ENCODE peak calls at places on chromosomes 12 and 14, in six cellular contexts. One of them, this sample, is unnamed.

GRCh38 chr14:61662437-61663311 is 32.6 kb upstream of the HIF1A start:
- DNase-seq in mesendoderm: peak; percentile 68
- DNase-seq in neural progenitor cell: peak; percentile 4
- DNase-seq in stomach: peak; percentile 35
- DNase-seq in pancreas: no peak
- DNase-seq in HL-60: peak; percentile 70
- DNase-seq in this sample: peak; percentile 61

GRCh38 chr14:102206901-102207300 is 67.2 kb downstream of the WDR20 start:
- DNase-seq in mesendoderm: no peak
- DNase-seq in neural progenitor cell: peak; percentile 30
- DNase-seq in stomach: peak; percentile 24
- DNase-seq in pancreas: no peak
- DNase-seq in HL-60: no peak
- DNase-seq in this sample: no peak

GRCh38 chr12:123763093-123763492 is 992 bp downstream of the DNAH10 start:
- DNase-seq in mesendoderm: peak; percentile 79
- DNase-seq in neural progenitor cell: peak; percentile 5
- DNase-seq in stomach: no peak
- DNase-seq in pancreas: no peak
- DNase-seq in HL-60: no peak
- DNase-seq in this sample: no peak

GRCh38 chr14:30874999-30875787 is 834 bp downstream of the COCH start:
- DNase-seq in mesendoderm: peak; percentile 53
- DNase-seq in neural progenitor cell: peak; percentile 50
- DNase-seq in stomach: no peak
- DNase-seq in pancreas: peak; percentile 71
- DNase-seq in HL-60: no peak
- DNase-seq in this sample: no peak

GRCh38 chr12:30329281-30329680 is 366.4 kb downstream of the IPO8 start:
- DNase-seq in mesendoderm: no peak
- DNase-seq in neural progenitor cell: no peak
- DNase-seq in stomach: no peak
- DNase-seq in pancreas: no peak
- DNase-seq in HL-60: no peak
- DNase-seq in this sample: peak; percentile 12

GRCh38 chr14:58626441-58626840 is 11.3 kb upstream of the DACT1 start:
- DNase-seq in mesendoderm: no peak
- DNase-seq in neural progenitor cell: no peak
- DNase-seq in stomach: no peak
- DNase-seq in pancreas: no peak
- DNase-seq in HL-60: no peak
- DNase-seq in this sample: peak; percentile 46

GRCh38 chr14:32524609-32525391 is 195.7 kb downstream of the AKAP6 start:
- DNase-seq in mesendoderm: no peak
- DNase-seq in neural progenitor cell: no peak
- DNase-seq in stomach: no peak
- DNase-seq in pancreas: no peak
- DNase-seq in HL-60: no peak
- DNase-seq in this sample: peak; percentile 57

GRCh38 chr14:67446371-67447032 is 34.5 kb upstream of the PLEK2 start:
- DNase-seq in mesendoderm: no peak
- DNase-seq in neural progenitor cell: no peak
- DNase-seq in stomach: no peak
- DNase-seq in pancreas: peak; percentile 48
- DNase-seq in HL-60: no peak
- DNase-seq in this sample: peak; percentile 14

GRCh38 chr14:56117765-56118610 is at the start of gene PELI2:
- DNase-seq in mesendoderm: peak; percentile 87
- DNase-seq in neural progenitor cell: peak; percentile 87
- DNase-seq in stomach: peak; percentile 86
- DNase-seq in pancreas: peak; percentile 94
- DNase-seq in HL-60: peak; percentile 79
- DNase-seq in this sample: peak; percentile 92

GRCh38 chr14:68576031-68576430 is 216.8 kb downstream of the ZFP36L1 start:
- DNase-seq in mesendoderm: no peak
- DNase-seq in neural progenitor cell: no peak
- DNase-seq in stomach: no peak
- DNase-seq in pancreas: no peak
- DNase-seq in HL-60: no peak
- DNase-seq in this sample: no peak

GRCh38 chr14:34018564-34019244 is 67.8 kb upstream of the EGLN3 start:
- DNase-seq in mesendoderm: no peak
- DNase-seq in neural progenitor cell: no peak
- DNase-seq in stomach: no peak
- DNase-seq in pancreas: no peak
- DNase-seq in HL-60: no peak
- DNase-seq in this sample: peak; percentile 8

GRCh38 chr14:80455031-80455430 is 243.7 kb upstream of the DIO2 start:
- DNase-seq in mesendoderm: no peak
- DNase-seq in neural progenitor cell: no peak
- DNase-seq in stomach: no peak
- DNase-seq in pancreas: no peak
- DNase-seq in HL-60: no peak
- DNase-seq in this sample: no peak

GRCh38 chr12:93089805-93090569 is 160.9 kb upstream of the EEA1 start:
- DNase-seq in mesendoderm: no peak
- DNase-seq in neural progenitor cell: no peak
- DNase-seq in stomach: no peak
- DNase-seq in pancreas: no peak
- DNase-seq in HL-60: peak; percentile 79
- DNase-seq in this sample: peak; percentile 63

GRCh38 chr14:49220492-49220891 is 365.7 kb downstream of the RPS29 start:
- DNase-seq in mesendoderm: no peak
- DNase-seq in neural progenitor cell: peak; percentile 2
- DNase-seq in stomach: no peak
- DNase-seq in pancreas: no peak
- DNase-seq in HL-60: no peak
- DNase-seq in this sample: no peak

GRCh38 chr14:50666772-50667490 is 1.2 kb downstream of the SAV1 start:
- DNase-seq in mesendoderm: peak; percentile 85
- DNase-seq in neural progenitor cell: peak; percentile 71
- DNase-seq in stomach: peak; percentile 50
- DNase-seq in pancreas: no peak
- DNase-seq in HL-60: peak; percentile 11
- DNase-seq in this sample: peak; percentile 83

GRCh38 chr14:30243157-30243556 is 315.5 kb upstream of the PRKD1 start:
- DNase-seq in mesendoderm: no peak
- DNase-seq in neural progenitor cell: no peak
- DNase-seq in stomach: no peak
- DNase-seq in pancreas: no peak
- DNase-seq in HL-60: no peak
- DNase-seq in this sample: no peak

GRCh38 chr14:102951034-102951433 is 28.6 kb downstream of the AMN start:
- DNase-seq in mesendoderm: no peak
- DNase-seq in neural progenitor cell: no peak
- DNase-seq in stomach: no peak
- DNase-seq in pancreas: no peak
- DNase-seq in HL-60: no peak
- DNase-seq in this sample: no peak

GRCh38 chr12:68977335-68977734 is 44.4 kb upstream of the CPM start:
- DNase-seq in mesendoderm: no peak
- DNase-seq in neural progenitor cell: no peak
- DNase-seq in stomach: no peak
- DNase-seq in pancreas: no peak
- DNase-seq in HL-60: no peak
- DNase-seq in this sample: no peak

GRCh38 chr12:116267948-116268347 is 9.5 kb downstream of the MED13L start:
- DNase-seq in mesendoderm: peak; percentile 54
- DNase-seq in neural progenitor cell: no peak
- DNase-seq in stomach: no peak
- DNase-seq in pancreas: no peak
- DNase-seq in HL-60: no peak
- DNase-seq in this sample: no peak

GRCh38 chr12:115450017-115450416 is 766.0 kb upstream of the TBX3 start:
- DNase-seq in mesendoderm: peak; percentile 93
- DNase-seq in neural progenitor cell: no peak
- DNase-seq in stomach: no peak
- DNase-seq in pancreas: no peak
- DNase-seq in HL-60: no peak
- DNase-seq in this sample: no peak

GRCh38 chr12:44603701-44604100 is 272.4 kb downstream of the NELL2 start:
- DNase-seq in mesendoderm: no peak
- DNase-seq in neural progenitor cell: peak; percentile 79
- DNase-seq in stomach: no peak
- DNase-seq in pancreas: no peak
- DNase-seq in HL-60: no peak
- DNase-seq in this sample: no peak

GRCh38 chr14:41034969-41035368 is 571.7 kb upstream of the LRFN5 start:
- DNase-seq in mesendoderm: no peak
- DNase-seq in neural progenitor cell: no peak
- DNase-seq in stomach: no peak
- DNase-seq in pancreas: no peak
- DNase-seq in HL-60: no peak
- DNase-seq in this sample: no peak

GRCh38 chr12:113002676-113003075 is 24.4 kb downstream of the OAS2 start:
- DNase-seq in mesendoderm: no peak
- DNase-seq in neural progenitor cell: no peak
- DNase-seq in stomach: no peak
- DNase-seq in pancreas: no peak
- DNase-seq in HL-60: no peak
- DNase-seq in this sample: no peak

GRCh38 chr14:103488960-103489359 is 33.7 kb downstream of the CKB start:
- DNase-seq in mesendoderm: no peak
- DNase-seq in neural progenitor cell: no peak
- DNase-seq in stomach: no peak
- DNase-seq in pancreas: no peak
- DNase-seq in HL-60: no peak
- DNase-seq in this sample: peak; percentile 55

GRCh38 chr12:81167694-81168093 is 89.8 kb downstream of the ACSS3 start:
- DNase-seq in mesendoderm: peak; percentile 91
- DNase-seq in neural progenitor cell: no peak
- DNase-seq in stomach: no peak
- DNase-seq in pancreas: no peak
- DNase-seq in HL-60: no peak
- DNase-seq in this sample: no peak

GRCh38 chr12:47032644-47033043 is 46.8 kb upstream of the PCED1B start:
- DNase-seq in mesendoderm: peak; percentile 68
- DNase-seq in neural progenitor cell: peak; percentile 59
- DNase-seq in stomach: no peak
- DNase-seq in pancreas: no peak
- DNase-seq in HL-60: peak; percentile 16
- DNase-seq in this sample: peak; percentile 84

GRCh38 chr14:84225243-84225642 is 1304.7 kb upstream of the FLRT2 start:
- DNase-seq in mesendoderm: no peak
- DNase-seq in neural progenitor cell: no peak
- DNase-seq in stomach: no peak
- DNase-seq in pancreas: no peak
- DNase-seq in HL-60: no peak
- DNase-seq in this sample: peak; percentile 65

GRCh38 chr12:72273851-72274284 is 1.7 kb downstream of the TRHDE start:
- DNase-seq in mesendoderm: peak; percentile 19
- DNase-seq in neural progenitor cell: no peak
- DNase-seq in stomach: no peak
- DNase-seq in pancreas: peak; percentile 81
- DNase-seq in HL-60: no peak
- DNase-seq in this sample: no peak

GRCh38 chr12:72275551-72275950 is 3.4 kb downstream of the TRHDE start:
- DNase-seq in mesendoderm: no peak
- DNase-seq in neural progenitor cell: no peak
- DNase-seq in stomach: no peak
- DNase-seq in pancreas: no peak
- DNase-seq in HL-60: no peak
- DNase-seq in this sample: no peak

GRCh38 chr12:72276212-72276865 is 4.2 kb downstream of the TRHDE start:
- DNase-seq in mesendoderm: no peak
- DNase-seq in neural progenitor cell: no peak
- DNase-seq in stomach: no peak
- DNase-seq in pancreas: no peak
- DNase-seq in HL-60: no peak
- DNase-seq in this sample: no peak

GRCh38 chr12:72273499-72273837 is 1.3 kb downstream of the TRHDE start:
- DNase-seq in mesendoderm: no peak
- DNase-seq in neural progenitor cell: peak; percentile 15
- DNase-seq in stomach: no peak
- DNase-seq in pancreas: peak; percentile 67
- DNase-seq in HL-60: no peak
- DNase-seq in this sample: no peak

DNA sequence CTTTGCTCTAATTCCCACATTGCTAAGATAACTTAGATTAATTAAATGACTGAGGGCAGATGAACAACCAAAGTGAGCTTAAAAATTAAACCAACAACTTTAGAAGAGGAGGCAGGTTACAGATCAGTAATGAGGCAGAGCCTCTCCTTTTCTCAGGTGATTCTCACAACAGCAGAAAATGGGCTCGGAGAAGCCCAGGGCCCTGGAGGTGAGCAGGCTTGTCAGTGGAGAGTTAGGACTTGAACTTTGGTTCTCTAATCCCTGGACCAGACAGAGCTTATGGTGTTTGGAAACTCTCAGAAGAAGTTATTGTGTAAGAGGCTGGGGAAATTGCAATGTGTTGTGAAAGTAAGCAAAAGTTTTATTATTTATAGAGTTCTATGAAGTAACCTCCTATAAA is 2.8 kb downstream of the TRHDE start:
- DNase-seq in mesendoderm: no peak
- DNase-seq in neural progenitor cell: no peak
- DNase-seq in stomach: no peak
- DNase-seq in pancreas: peak; percentile 57
- DNase-seq in HL-60: no peak
- DNase-seq in this sample: peak; percentile 95
- H3K27me3 ChIP-seq in mesendoderm: peaks cover 6% of the 10 kb centered on the region
- H3K27me3 ChIP-seq in neural progenitor cell: peaks cover 69% of the 10 kb centered on the region
- H3K27me3 ChIP-seq in stomach: peaks cover 62% of the 10 kb centered on the region
- H3K27me3 ChIP-seq in pancreas: no peaks in the 10 kb centered on the region
- H3K27me3 ChIP-seq in HL-60: peaks cover 43% of the 10 kb centered on the region
- H3K27me3 ChIP-seq in this sample: peaks cover 17% of the 10 kb centered on the region

DNA sequence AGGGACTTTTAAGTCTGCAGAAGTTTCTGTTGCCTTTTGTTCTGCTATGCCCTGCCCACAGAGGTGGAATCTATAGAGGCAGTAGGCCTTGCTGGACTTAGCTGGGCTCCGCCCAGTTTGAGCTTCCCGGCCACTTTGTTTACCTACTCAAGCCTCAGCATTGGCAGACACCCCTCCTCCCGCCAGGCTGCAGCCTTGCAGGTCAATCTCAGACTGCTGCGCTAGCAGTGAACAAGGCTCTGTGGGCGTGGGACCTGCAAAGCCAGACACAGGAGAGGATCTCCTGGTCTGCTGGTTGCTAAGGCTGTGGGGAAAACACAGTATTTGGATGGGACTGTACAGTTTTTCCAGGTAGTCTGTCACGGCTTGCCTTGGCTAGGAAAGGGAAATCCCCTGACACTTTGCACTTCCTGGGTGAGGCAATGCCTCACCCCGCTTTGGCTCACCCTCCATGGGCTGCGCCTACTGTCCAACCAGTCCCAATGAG is 43.7 kb downstream of the CCDC59 start:
- DNase-seq in mesendoderm: peak; percentile 78
- DNase-seq in neural progenitor cell: peak; percentile 90
- DNase-seq in stomach: peak; percentile 68
- DNase-seq in pancreas: peak; percentile 54
- DNase-seq in HL-60: no peak
- DNase-seq in this sample: no peak
- H3K4me3 ChIP-seq in mesendoderm: no peak overlapping the region
- H3K4me3 ChIP-seq in neural progenitor cell: peak overlapping the region; percentile 42
- H3K4me3 ChIP-seq in stomach: no peak overlapping the region
- H3K4me3 ChIP-seq in pancreas: no peak overlapping the region
- H3K4me3 ChIP-seq in HL-60: no peak overlapping the region
- H3K4me3 ChIP-seq in this sample: no peak overlapping the region

GRCh38 chr12:109618091-109618490 is 44.5 kb downstream of the MVK start:
- DNase-seq in mesendoderm: peak; percentile 30
- DNase-seq in neural progenitor cell: no peak
- DNase-seq in stomach: no peak
- DNase-seq in pancreas: no peak
- DNase-seq in HL-60: no peak
- DNase-seq in this sample: no peak
- H3K27me3 ChIP-seq in mesendoderm: no peaks in the 10 kb centered on the region
- H3K27me3 ChIP-seq in neural progenitor cell: no peaks in the 10 kb centered on the region
- H3K27me3 ChIP-seq in stomach: peaks cover 66% of the 10 kb centered on the region
- H3K27me3 ChIP-seq in pancreas: no peaks in the 10 kb centered on the region
- H3K27me3 ChIP-seq in HL-60: peaks cover 24% of the 10 kb centered on the region
- H3K27me3 ChIP-seq in this sample: peaks cover 64% of the 10 kb centered on the region

GRCh38 chr12:2336409-2336829 is 283.6 kb downstream of the CACNA1C start:
- DNase-seq in mesendoderm: peak; percentile 31
- DNase-seq in neural progenitor cell: no peak
- DNase-seq in stomach: no peak
- DNase-seq in pancreas: no peak
- DNase-seq in HL-60: peak; percentile 69
- DNase-seq in this sample: peak; percentile 97
- H3K4me3 ChIP-seq in mesendoderm: no peak overlapping the region
- H3K4me3 ChIP-seq in neural progenitor cell: no peak overlapping the region
- H3K4me3 ChIP-seq in stomach: no peak overlapping the region
- H3K4me3 ChIP-seq in pancreas: no peak overlapping the region
- H3K4me3 ChIP-seq in HL-60: no peak overlapping the region
- H3K4me3 ChIP-seq in this sample: peak overlapping the region; percentile 43